ENCODE peak calls at places on chromosomes 7 and 10, in four cellular contexts. J is glomerular endothelial cell, Z is HT-29, M is GM19239. Q is an unnamed sample.

GRCh38 chr10:78342787-78343186 is 309.1 kb downstream of the RPS24 start:
- DNase-seq in Z (no peak), M (no peak), J (no peak), Q (no peak)

GRCh38 chr7:148701414-148701813 is 2.7 kb downstream of the CUL1 start:
- DNase-seq in J (no peak), M (no peak), Z (no peak), Q (no peak)

GRCh38 chr10:92569071-92569470 is 4.8 kb downstream of the IDE start:
- DNase-seq in M (no peak), J (no peak), Z (no peak), Q (no peak)

GRCh38 chr7:50268223-50268622 is 36.3 kb upstream of the IKZF1 start:
- DNase-seq in Z (no peak), M (no peak), J (no peak), Q (no peak)

GRCh38 chr7:123784263-123784662 is 35.5 kb upstream of the WASL start:
- DNase-seq in Z (no peak), J (no peak), M (no peak), Q (no peak)

GRCh38 chr7:47621985-47622561 is 40.2 kb upstream of the TNS3 start:
- DNase-seq in M (no peak), J (no peak), Z (no peak), Q (no peak)

GRCh38 chr7:27804139-27804538 is 64.2 kb downstream of the TAX1BP1 start:
- DNase-seq in M (no peak), J (no peak), Z (no peak), Q (no peak)

GRCh38 chr10:46542567-46543323 is 13.7 kb downstream of the GPRIN2 start:
- DNase-seq in J (no peak), Z (no peak), M (no peak), Q (no peak)

GRCh38 chr7:44308741-44309270 is 16.6 kb downstream of the CAMK2B start:
- DNase-seq in J (no peak), M (no peak), Z (no peak), Q (no peak)

GRCh38 chr10:22340362-22341189 is 4.7 kb upstream of the SPAG6 start:
- DNase-seq in M (peak), J (no peak), Z (peak), Q (peak)

GRCh38 chr7:155296788-155297516 is 726 bp upstream of the INSIG1 start:
- DNase-seq in J (no peak), M (peak), Z (peak), Q (peak)

GRCh38 chr10:61612009-61612408 is 50.7 kb upstream of the CABCOCO1 start:
- DNase-seq in M (no peak), J (no peak), Z (no peak), Q (no peak)

GRCh38 chr10:127243490-127244272 is 47.3 kb upstream of the INSYN2A start:
- DNase-seq in J (peak), M (no peak), Z (peak), Q (no peak)

GRCh38 chr10:12041766-12042408 is 722 bp downstream of the UPF2 start:
- DNase-seq in J (no peak), M (no peak), Z (peak), Q (peak)

GRCh38 chr10:14774214-14774580 is 500 bp downstream of the FAM107B start:
- DNase-seq in Z (no peak), M (no peak), J (no peak), Q (no peak)

GRCh38 chr10:33298110-33298509 is 36.4 kb downstream of the NRP1 start:
- DNase-seq in Z (no peak), M (no peak), J (no peak), Q (no peak)

GRCh38 chr10:4848341-4849041 is 22.5 kb downstream of the AKR1E2 start:
- DNase-seq in M (no peak), Z (peak), J (no peak), Q (no peak)

GRCh38 chr10:3825244-3825643 is 40.2 kb upstream of the KLF6 start:
- DNase-seq in Z (peak), J (no peak), M (no peak), Q (no peak)

GRCh38 chr7:30062587-30062986 is 34.4 kb downstream of the PLEKHA8 start:
- DNase-seq in M (peak), J (peak), Z (peak), Q (peak)

GRCh38 chr7:15464762-15465144 is 97.1 kb downstream of the AGMO start:
- DNase-seq in M (no peak), J (no peak), Z (no peak), Q (no peak)

GRCh38 chr10:52775132-52775647 is 2.6 kb upstream of the MBL2 start:
- DNase-seq in M (no peak), J (no peak), Z (no peak), Q (no peak)

GRCh38 chr10:53361936-53362335 is 589.4 kb upstream of the MBL2 start:
- DNase-seq in J (no peak), Z (no peak), M (no peak), Q (no peak)